ENCODE peak calls at places on chromosomes 6 and 20, in four cellular contexts. E is EL; K is heart right ventricle; B is stimulated activated naive B cell treated with anti-CD40 and anti-IgM and Interleukin-4, amounts not matched to agents 10 μg/mL and 1 μg/mL and 100 μg/mL, for 72 hours. R is an unnamed sample.

GRCh38 chr6:54427396-54427910 is 119.2 kb downstream of the TINAG start:
- DNase-seq in E (peak; percentile 12), K (no peak), B (no peak), R (no peak)

GRCh38 chr6:148528292-148528691 is 185.7 kb downstream of the SASH1 start:
- DNase-seq in E (peak; percentile 46), K (no peak), B (no peak), R (no peak)

GRCh38 chr20:50625986-50626677 is 65.2 kb downstream of the RIPOR3 start:
- DNase-seq in E (peak; percentile 55), K (peak; percentile 58), B (no peak), R (no peak)

GRCh38 chr6:144265061-144265357 is 20.1 kb upstream of the UTRN start:
- DNase-seq in E (peak; percentile 41), K (no peak), B (no peak), R (no peak)

GRCh38 chr6:78615430-78615904 is 251.9 kb upstream of the IRAK1BP1 start:
- DNase-seq in E (peak; percentile 37), K (no peak), B (no peak), R (no peak)

GRCh38 chr6:45713981-45714685 is 301.5 kb downstream of the CLIC5 start:
- DNase-seq in E (no peak), K (no peak), B (no peak), R (no peak)

GRCh38 chr20:62578294-62578897 is 63.9 kb upstream of the SLCO4A1 start:
- DNase-seq in E (no peak), K (no peak), B (no peak), R (no peak)

GRCh38 chr20:49750611-49751396 is 37.1 kb upstream of the B4GALT5 start:
- DNase-seq in E (peak; percentile 22), K (no peak), B (peak; percentile 32), R (no peak)

GRCh38 chr20:34472246-34472925 is 43.8 kb upstream of the DYNLRB1 start:
- DNase-seq in E (peak; percentile 62), K (no peak), B (no peak), R (no peak)

GRCh38 chr20:63775096-63775978 is 35.8 kb downstream of the SLC2A4RG start:
- DNase-seq in E (peak; percentile 28), K (no peak), B (no peak), R (peak; percentile 25)

GRCh38 chr6:82589509-82590206 is 226.0 kb downstream of the TPBG start:
- DNase-seq in E (peak; percentile 95), K (no peak), B (no peak), R (peak; percentile 70)

GRCh38 chr20:36550797-36551299 is 9.5 kb downstream of the MYL9 start:
- DNase-seq in E (no peak), K (no peak), B (no peak), R (no peak)

GRCh38 chr20:48131581-48131980 is 346.3 kb upstream of the SULF2 start:
- DNase-seq in E (peak; percentile 21), K (no peak), B (no peak), R (no peak)

GRCh38 chr6:149895702-149896310 is 2.1 kb downstream of the RAET1E start:
- DNase-seq in E (peak; percentile 91), K (peak; percentile 68), B (no peak), R (no peak)

GRCh38 chr6:72533601-72534000 is 88.3 kb upstream of the KCNQ5 start:
- DNase-seq in E (peak; percentile 18), K (no peak), B (no peak), R (no peak)

GRCh38 chr6:137759624-137760023 is 107.4 kb upstream of the TNFAIP3 start:
- DNase-seq in E (no peak), K (no peak), B (no peak), R (no peak)

GRCh38 chr6:11018225-11018624 is 25.9 kb downstream of the ELOVL2 start:
- DNase-seq in E (no peak), K (no peak), B (no peak), R (no peak)

R was measured in NCI-H526 treated with DMSO at 0.1 percent for 48 hours.